ENCODE peak calls at places on chromosomes 16 and 17, in nine cellular contexts. D, J, V, U, S, M, E, B and F are unnamed samples.
A peak's percentile ranks its signal among the peaks of the same experiment; 100 is the strongest.

GRCh38 chr17:57102122-57102521 is 17.1 kb downstream of the AKAP1 start:
- DNase-seq in D (no peak), J (no peak), V (no peak), U (no peak), S (no peak), M (no peak), E (peak; percentile 82), B (no peak), F (no peak)

GRCh38 chr16:50933257-50933656 is 191.4 kb downstream of the CYLD start:
- DNase-seq in D (no peak), J (no peak), V (no peak), U (no peak), S (no peak), M (peak; percentile 47), E (no peak), B (no peak), F (no peak)

GRCh38 chr17:16488572-16488997 is 3.4 kb downstream of the LRRC75A start:
- DNase-seq in D (no peak), J (no peak), V (peak; percentile 62), U (no peak), S (no peak), M (no peak), E (no peak), B (no peak), F (no peak)

GRCh38 chr17:79789943-79790804 is 6.7 kb downstream of the CBX8 start:
- DNase-seq in D (no peak), J (no peak), V (no peak), U (peak; percentile 59), S (no peak), M (no peak), E (peak; percentile 46), B (peak; percentile 94), F (no peak)

GRCh38 chr16:57479043-57479421 is 7.3 kb downstream of the DOK4 start:
- DNase-seq in D (no peak), J (no peak), V (peak; percentile 54), U (no peak), S (no peak), M (no peak), E (no peak), B (no peak), F (no peak)

GRCh38 chr17:6269474-6269873 is 165.4 kb downstream of the AIPL1 start:
- DNase-seq in D (no peak), J (no peak), V (peak; percentile 75), U (peak; percentile 4), S (peak; percentile 25), M (no peak), E (peak; percentile 30), B (peak; percentile 37), F (no peak)

GRCh38 chr17:78672880-78673371 is 95.7 kb upstream of the DNAH17 start:
- DNase-seq in D (no peak), J (no peak), V (peak; percentile 95), U (no peak), S (no peak), M (no peak), E (no peak), B (no peak), F (no peak)

GRCh38 chr17:67434061-67434525 is 57.0 kb downstream of the PITPNC1 start:
- DNase-seq in D (peak; percentile 54), J (no peak), V (no peak), U (no peak), S (no peak), M (no peak), E (peak; percentile 87), B (no peak), F (no peak)

GRCh38 chr16:27164280-27164837 is 39.0 kb upstream of the KDM8 start:
- DNase-seq in D (no peak), J (no peak), V (no peak), U (no peak), S (no peak), M (no peak), E (no peak), B (no peak), F (no peak)

GRCh38 chr16:53413864-53414263 is 20.4 kb upstream of the RBL2 start:
- DNase-seq in D (no peak), J (no peak), V (no peak), U (no peak), S (no peak), M (no peak), E (no peak), B (no peak), F (no peak)

GRCh38 chr16:53511403-53512280 is 8.6 kb upstream of the AKTIP start:
- DNase-seq in D (no peak), J (no peak), V (peak; percentile 20), U (no peak), S (no peak), M (no peak), E (no peak), B (no peak), F (no peak)

GRCh38 chr16:50550035-50550434 is 1.8 kb downstream of the NKD1 start:
- DNase-seq in D (peak; percentile 40), J (no peak), V (no peak), U (no peak), S (no peak), M (no peak), E (no peak), B (no peak), F (no peak)

GRCh38 chr16:25060920-25061319 is 45.8 kb upstream of the ARHGAP17 start:
- DNase-seq in D (no peak), J (no peak), V (no peak), U (no peak), S (no peak), M (no peak), E (peak; percentile 92), B (no peak), F (no peak)

GRCh38 chr16:19672378-19672777 is 45.6 kb downstream of the KNOP1 start:
- DNase-seq in D (no peak), J (no peak), V (no peak), U (no peak), S (no peak), M (no peak), E (no peak), B (no peak), F (no peak)

GRCh38 chr16:51151951-51152663 is 1.0 kb upstream of the SALL1 start:
- DNase-seq in D (no peak), J (no peak), V (no peak), U (peak; percentile 84), S (peak; percentile 93), M (peak; percentile 70), E (no peak), B (no peak), F (peak; percentile 79)

GRCh38 chr16:89201467-89202377 is 1.4 kb upstream of the SLC22A31 start:
- DNase-seq in D (peak; percentile 77), J (peak; percentile 83), V (peak; percentile 63), U (peak; percentile 59), S (peak; percentile 42), M (no peak), E (peak; percentile 28), B (peak; percentile 94), F (peak; percentile 30)

GRCh38 chr17:42680331-42680808 is 1.3 kb downstream of the CCR10 start:
- DNase-seq in D (no peak), J (no peak), V (no peak), U (no peak), S (peak; percentile 7), M (no peak), E (peak; percentile 13), B (peak; percentile 60), F (no peak)

GRCh38 chr17:14557482-14557881 is 256.6 kb downstream of the HS3ST3B1 start:
- DNase-seq in D (no peak), J (no peak), V (no peak), U (no peak), S (no peak), M (no peak), E (peak; percentile 90), B (no peak), F (no peak)

GRCh38 chr17:74276051-74276476 is 2.0 kb downstream of the DNAI2 start:
- DNase-seq in D (no peak), J (no peak), V (no peak), U (no peak), S (no peak), M (no peak), E (no peak), B (no peak), F (no peak)

GRCh38 chr16:68756250-68757051 is 19.4 kb downstream of the CDH1 start:
- DNase-seq in D (no peak), J (peak; percentile 25), V (peak; percentile 36), U (no peak), S (no peak), M (peak; percentile 75), E (no peak), B (peak; percentile 82), F (no peak)